ENCODE peak calls at places on chromosomes 7 and 10, in five cellular contexts. A is brain microvascular endothelial cell, Y is neural progenitor cell, J is heart left ventricle, X is breast epithelium. B is an unnamed sample.

GRCh38 chr10:32256613-32257437 is 90.1 kb downstream of the EPC1 start:
- DNase-seq in A (peak; percentile 28), J (peak; percentile 58), Y (peak; percentile 70), X (peak; percentile 51), B (peak; percentile 68)

GRCh38 chr7:95847061-95847460 is 74.7 kb downstream of the DYNC1I1 start:
- DNase-seq in X (no peak), J (no peak), A (no peak), Y (no peak), B (no peak)

GRCh38 chr10:114376523-114376922 is 27.8 kb downstream of the AFAP1L2 start:
- DNase-seq in Y (no peak), J (no peak), A (no peak), X (no peak), B (no peak)

GRCh38 chr10:95308389-95309302 is 17.8 kb upstream of the PDLIM1 start:
- DNase-seq in Y (peak; percentile 15), X (peak; percentile 80), A (peak; percentile 98), J (peak; percentile 72), B (peak; percentile 86)

GRCh38 chr10:8444630-8445029 is 390.1 kb downstream of the GATA3 start:
- DNase-seq in X (no peak), A (no peak), Y (peak; percentile 65), J (no peak), B (no peak)

GRCh38 chr7:45183711-45184210 is 26.2 kb downstream of the RAMP3 start:
- DNase-seq in A (no peak), X (no peak), Y (no peak), J (no peak), B (no peak)

GRCh38 chr10:18472977-18473376 is 178.4 kb downstream of the NSUN6 start:
- DNase-seq in J (peak; percentile 25), X (no peak), Y (no peak), A (no peak), B (no peak)

GRCh38 chr7:87427289-87427688 is 48.2 kb downstream of the ABCB4 start:
- DNase-seq in X (no peak), Y (no peak), J (peak; percentile 11), A (no peak), B (no peak)

GRCh38 chr10:68981074-68981473 is 7.5 kb upstream of the KIFBP start:
- DNase-seq in A (no peak), Y (no peak), X (no peak), J (no peak), B (no peak)

GRCh38 chr7:130369831-130370230 is 10.5 kb upstream of the CPA1 start:
- DNase-seq in A (peak; percentile 32), Y (no peak), J (no peak), X (no peak), B (no peak)

GRCh38 chr10:62754963-62755362 is 49.6 kb upstream of the ADO start:
- DNase-seq in J (no peak), X (no peak), A (no peak), Y (no peak), B (no peak)

GRCh38 chr7:29588900-29589696 is 25.5 kb downstream of the PRR15 start:
- DNase-seq in J (peak; percentile 10), Y (peak; percentile 84), A (peak; percentile 28), X (no peak), B (no peak)

GRCh38 chr7:93055543-93056107 is 62.2 kb downstream of the SAMD9 start:
- DNase-seq in X (no peak), A (peak; percentile 11), J (no peak), Y (peak; percentile 62), B (no peak)

GRCh38 chr7:22193361-22194016 is 163.5 kb downstream of the RAPGEF5 start:
- DNase-seq in A (no peak), X (no peak), J (peak; percentile 16), Y (peak; percentile 88), B (no peak)

GRCh38 chr10:77383861-77384553 is 253.6 kb downstream of the KCNMA1 start:
- DNase-seq in X (no peak), A (peak; percentile 79), Y (peak; percentile 53), J (no peak), B (no peak)

GRCh38 chr7:103809229-103809994 is 180.0 kb downstream of the RELN start:
- DNase-seq in Y (no peak), X (no peak), A (no peak), J (no peak), B (no peak)

GRCh38 chr10:120422459-120422858 is 34.6 kb upstream of the PLPP4 start:
- DNase-seq in A (peak; percentile 79), X (no peak), Y (no peak), J (no peak), B (no peak)

GRCh38 chr10:78207776-78208175 is 174.1 kb downstream of the RPS24 start:
- DNase-seq in X (no peak), A (no peak), Y (no peak), J (no peak), B (no peak)

GRCh38 chr10:43218206-43218950 is 48.5 kb downstream of the RASGEF1A start:
- DNase-seq in J (no peak), A (no peak), Y (no peak), X (peak; percentile 85), B (peak; percentile 16)

GRCh38 chr10:86363833-86364511 is 2.6 kb downstream of the GRID1 start:
- DNase-seq in J (no peak), Y (no peak), A (no peak), X (no peak), B (no peak)

GRCh38 chr10:59709472-59710125 is at the start of gene SLC16A9:
- DNase-seq in Y (peak; percentile 89), X (peak; percentile 19), A (peak; percentile 22), J (peak; percentile 62), B (peak; percentile 80)

GRCh38 chr10:42874713-42875387 is 92.3 kb downstream of the BMS1 start:
- DNase-seq in X (no peak), A (no peak), Y (no peak), J (no peak), B (no peak)

GRCh38 chr7:44287488-44288380 is 37.7 kb downstream of the CAMK2B start:
- DNase-seq in J (peak; percentile 4), A (no peak), Y (no peak), X (no peak), B (peak; percentile 28)

GRCh38 chr7:70044064-70044463 is 445.8 kb downstream of the AUTS2 start:
- DNase-seq in J (no peak), Y (no peak), A (no peak), X (no peak), B (no peak)

GRCh38 chr7:95045236-95045923 is 138.0 kb downstream of the PPP1R9A start:
- DNase-seq in Y (peak; percentile 6), X (no peak), J (no peak), A (peak; percentile 36), B (no peak)

GRCh38 chr10:67256984-67257383 is 331.1 kb downstream of the LRRTM3 start:
- DNase-seq in X (no peak), A (peak; percentile 35), Y (no peak), J (no peak), B (no peak)

GRCh38 chr7:36048141-36048901 is 104.7 kb upstream of the EEPD1 start:
- DNase-seq in A (peak; percentile 83), X (peak; percentile 67), J (peak; percentile 35), Y (no peak), B (peak; percentile 39)

GRCh38 chr7:8365499-8366110 is 67.8 kb upstream of the NXPH1 start:
- DNase-seq in X (no peak), J (no peak), A (no peak), Y (peak; percentile 64), B (no peak)

GRCh38 chr7:112140600-112140999 is 65.6 kb downstream of the DOCK4 start:
- DNase-seq in A (no peak), Y (no peak), X (no peak), J (no peak), B (no peak)

DNA sequence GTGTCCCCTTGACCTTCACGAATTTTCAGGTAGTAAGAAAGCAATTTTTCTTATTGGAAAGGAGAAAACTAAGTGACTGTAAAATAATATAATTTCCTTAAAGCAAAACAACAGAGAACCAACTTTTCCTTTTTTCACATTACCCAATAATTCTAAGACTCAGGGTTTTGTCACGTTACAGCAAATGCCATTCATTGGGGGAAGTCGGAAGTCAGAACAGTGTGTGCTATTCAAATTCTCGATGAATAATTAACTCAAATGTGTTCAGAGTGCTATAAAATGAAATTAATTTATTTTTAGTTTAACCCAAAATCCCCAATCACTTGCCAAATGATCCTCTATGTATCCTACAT is 40.0 kb downstream of the DIP2C start:
- DNase-seq in J (no peak), Y (no peak), X (no peak), A (no peak), B (no peak)
- H3K4me3 ChIP-seq in J (no peak overlapping the region), Y (no peak overlapping the region), X (no peak overlapping the region), A (no peak overlapping the region), B (no peak overlapping the region)

DNA sequence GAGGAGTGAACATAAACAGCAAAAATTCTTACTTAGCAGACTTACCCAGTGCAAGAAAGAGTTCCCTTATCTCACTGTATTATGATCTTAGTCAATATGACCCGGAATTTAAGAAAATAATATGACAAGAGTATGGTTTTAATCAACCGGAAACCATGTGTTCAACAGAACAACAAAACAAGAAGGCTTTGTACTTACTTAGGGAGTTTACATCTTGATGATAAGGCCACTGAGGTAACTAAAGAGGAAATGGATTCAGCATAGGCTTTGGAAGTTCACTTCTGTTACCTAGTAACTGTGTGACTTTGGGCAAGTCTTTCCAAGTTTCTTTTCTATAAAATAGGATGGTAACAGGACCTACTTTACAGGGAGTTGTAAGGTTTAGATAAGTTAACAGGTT is 7.4 kb upstream of the FAS start:
- DNase-seq in A (no peak), J (no peak), Y (no peak), X (no peak), B (no peak)
- H3K27ac ChIP-seq in A (no peak overlapping the region), J (peak overlapping the region; percentile 33), Y (no peak overlapping the region), X (peak overlapping the region; percentile 88), B (no peak overlapping the region)

GRCh38 chr10:70268376-70268775 is 15.4 kb downstream of the NPFFR1 start:
- DNase-seq in A (no peak), X (no peak), Y (no peak), J (no peak), B (no peak)

GRCh38 chr10:70266701-70267100 is 17.1 kb downstream of the NPFFR1 start:
- DNase-seq in A (no peak), J (no peak), Y (no peak), X (no peak), B (no peak)

GRCh38 chr10:70267161-70267933 is 16.5 kb downstream of the NPFFR1 start:
- DNase-seq in J (no peak), A (peak; percentile 85), Y (peak; percentile 51), X (peak; percentile 22), B (no peak)

GRCh38 chr10:70266056-70266455 is 17.7 kb downstream of the NPFFR1 start:
- DNase-seq in Y (no peak), J (no peak), A (no peak), X (no peak), B (no peak)

DNA sequence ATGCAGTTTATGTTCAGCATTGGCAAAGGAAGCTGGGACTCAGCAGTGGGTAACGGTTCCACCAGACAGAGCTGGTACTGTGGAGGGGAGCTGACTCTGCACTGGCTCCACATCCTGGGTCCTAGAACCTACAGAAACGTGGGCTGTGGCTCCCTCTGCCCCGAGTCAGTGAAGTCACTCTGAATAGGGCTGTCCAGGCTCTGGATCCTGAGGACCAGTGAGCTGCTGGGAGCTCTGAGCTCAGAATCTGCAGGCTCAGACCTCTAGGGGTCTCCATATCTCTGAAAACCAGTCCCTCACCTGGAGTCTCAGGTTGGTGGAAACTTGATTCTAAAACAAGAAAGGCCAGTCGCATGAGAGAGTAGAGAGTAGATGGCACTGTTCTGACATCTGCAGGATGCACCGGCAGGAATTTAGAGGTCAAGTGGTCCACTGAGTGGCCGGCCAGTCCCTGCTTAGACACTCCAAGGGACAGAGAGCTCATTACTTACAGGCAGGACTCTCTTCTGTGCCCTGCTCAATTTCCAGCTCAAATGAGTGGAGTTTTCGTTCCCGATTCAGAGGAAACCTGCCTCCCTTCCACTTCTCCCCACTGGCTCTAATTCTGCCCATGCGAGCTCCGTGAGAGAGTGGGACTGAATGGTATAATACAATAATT is 18.6 kb downstream of the NPFFR1 start:
- DNase-seq in J (no peak), X (no peak), Y (peak; percentile 74), A (no peak), B (no peak)
- TF ChIP-seq CTCF in J (no peak), X (no peak), Y (peak; percentile 59), A (peak; percentile 60), B (no peak)

GRCh38 chr10:27745719-27746363 is at the start of gene MKX:
- DNase-seq in J (no peak), X (no peak), A (peak; percentile 38), Y (peak; percentile 93), B (peak; percentile 62)
- H3K4me3 ChIP-seq in J (peak within 1 kb of the TSS; percentile 23), X (peak within 1 kb of the TSS; percentile 85), A (peak within 1 kb of the TSS; percentile 27), Y (peak within 1 kb of the TSS; percentile 57), B (peak within 1 kb of the TSS; percentile 75)

B was measured in psoas muscle.